ENCODE peak calls at places on chromosomes 6 and 20, in five cellular contexts. W is CD8-positive, alpha-beta T cell; F is body of pancreas; T is colonic mucosa; P is CD4-positive, alpha-beta memory T cell. D is an unnamed sample.

GRCh38 chr6:100452998-100453397 is 11.7 kb downstream of the SIM1 start:
- DNase-seq in W (no peak), F (no peak), T (no peak), P (no peak), D (no peak)

GRCh38 chr6:21914121-21914973 is 320.8 kb downstream of the SOX4 start:
- DNase-seq in W (no peak), F (peak; percentile 89), T (peak; percentile 57), P (no peak), D (peak; percentile 92)

GRCh38 chr6:117906905-117907599 is at the start of gene SLC35F1:
- DNase-seq in W (no peak), F (peak; percentile 74), T (no peak), P (peak; percentile 9), D (peak; percentile 77)

GRCh38 chr6:88220493-88220892 is 54.3 kb upstream of the CNR1 start:
- DNase-seq in W (no peak), F (no peak), T (no peak), P (no peak), D (no peak)

GRCh38 chr6:112029045-112029822 is 24.7 kb upstream of the CCN6 start:
- DNase-seq in W (peak; percentile 81), F (peak; percentile 79), T (peak; percentile 68), P (peak; percentile 50), D (peak; percentile 85)

GRCh38 chr6:100518588-100518987 is 53.9 kb upstream of the SIM1 start:
- DNase-seq in W (no peak), F (no peak), T (no peak), P (no peak), D (no peak)

GRCh38 chr6:100731411-100731810 is 149.7 kb downstream of the ASCC3 start:
- DNase-seq in W (no peak), F (no peak), T (no peak), P (no peak), D (no peak)

GRCh38 chr20:44731657-44732056 is 14.0 kb upstream of the KCNK15 start:
- DNase-seq in W (no peak), F (no peak), T (no peak), P (no peak), D (peak; percentile 78)

GRCh38 chr6:55445648-55446204 is 118.5 kb downstream of the GFRAL start:
- DNase-seq in W (no peak), F (no peak), T (no peak), P (no peak), D (no peak)

GRCh38 chr20:49396230-49396629 is 86.2 kb downstream of the KCNB1 start:
- DNase-seq in W (no peak), F (no peak), T (no peak), P (no peak), D (no peak)

GRCh38 chr6:6751615-6752014 is 163.1 kb downstream of the LY86 start:
- DNase-seq in W (no peak), F (no peak), T (peak; percentile 81), P (no peak), D (no peak)

GRCh38 chr6:40222354-40222753 is 288.1 kb upstream of the MOCS1 start:
- DNase-seq in W (no peak), F (no peak), T (no peak), P (no peak), D (no peak)

GRCh38 chr20:50415516-50416268 is 94.5 kb upstream of the PTPN1 start:
- DNase-seq in W (no peak), F (peak; percentile 100), T (peak; percentile 98), P (no peak), D (peak; percentile 99)

GRCh38 chr6:154247119-154247814 is 109.3 kb downstream of the IPCEF1 start:
- DNase-seq in W (no peak), F (no peak), T (no peak), P (peak; percentile 53), D (no peak)

GRCh38 chr20:9889270-9889981 is 50.5 kb upstream of the PAK5 start:
- DNase-seq in W (no peak), F (no peak), T (no peak), P (no peak), D (no peak)

GRCh38 chr6:41775293-41775882 is 4.3 kb downstream of the FRS3 start:
- DNase-seq in W (no peak), F (no peak), T (no peak), P (no peak), D (no peak)

GRCh38 chr20:4195499-4195898 is 180.1 kb upstream of the RNF24 start:
- DNase-seq in W (no peak), F (peak; percentile 16), T (no peak), P (no peak), D (no peak)

GRCh38 chr20:24746351-24746685 is 202.8 kb upstream of the CST7 start:
- DNase-seq in W (no peak), F (peak; percentile 80), T (peak; percentile 92), P (no peak), D (no peak)

GRCh38 chr6:73129653-73130443 is 95.4 kb downstream of the KHDC1L start:
- DNase-seq in W (peak; percentile 89), F (peak; percentile 89), T (peak; percentile 71), P (peak; percentile 72), D (peak; percentile 88)

GRCh38 chr6:163745566-163746400 is 331.3 kb downstream of the QKI start:
- DNase-seq in W (no peak), F (peak; percentile 23), T (no peak), P (no peak), D (no peak)

GRCh38 chr6:136117081-136117480 is 133.0 kb downstream of the MTFR2 start:
- DNase-seq in W (no peak), F (no peak), T (no peak), P (no peak), D (no peak)

GRCh38 chr20:36540551-36541211 is 638 bp upstream of the MYL9 start:
- DNase-seq in W (no peak), F (no peak), T (no peak), P (no peak), D (peak; percentile 82)

GRCh38 chr20:45924391-45925261 is 9.9 kb upstream of the PCIF1 start:
- DNase-seq in W (no peak), F (peak; percentile 25), T (peak; percentile 42), P (no peak), D (no peak)
- H3K4me3 ChIP-seq in W (no peak overlapping the region), F (no peak overlapping the region), T (no peak overlapping the region), P (no peak overlapping the region), D (no peak overlapping the region)

GRCh38 chr6:140663094-140663493 is 1288.6 kb upstream of the CITED2 start:
- DNase-seq in W (no peak), F (no peak), T (no peak), P (no peak), D (no peak)

GRCh38 chr6:140661691-140662090 is 1287.2 kb upstream of the CITED2 start:
- DNase-seq in W (no peak), F (no peak), T (no peak), P (no peak), D (no peak)

GRCh38 chr6:140663772-140664171 is 1289.3 kb upstream of the CITED2 start:
- DNase-seq in W (no peak), F (no peak), T (no peak), P (no peak), D (no peak)

GRCh38 chr6:140660295-140660694 is 1285.8 kb upstream of the CITED2 start:
- DNase-seq in W (no peak), F (no peak), T (no peak), P (no peak), D (no peak)
- H3K27ac ChIP-seq in W (no peak overlapping the region), F (no peak overlapping the region), T (no peak overlapping the region), P (no peak overlapping the region), D (no peak overlapping the region)

GRCh38 chr6:27593861-27594260 is 121.0 kb upstream of the ZNF184 start:
- DNase-seq in W (no peak), F (no peak), T (no peak), P (no peak), D (no peak)
- H3K27me3 ChIP-seq in W (peaks cover 31% of the 10 kb centered on the region), F (peaks cover 18% of the 10 kb centered on the region), T (peaks cover 28% of the 10 kb centered on the region), P (peaks cover 31% of the 10 kb centered on the region), D (peaks cover 7% of the 10 kb centered on the region)

GRCh38 chr20:2812189-2812588 is 2.6 kb upstream of the C20orf141 start:
- DNase-seq in W (no peak), F (no peak), T (no peak), P (no peak), D (no peak)
- H3K4me3 ChIP-seq in W (no peak overlapping the region), F (no peak overlapping the region), T (no peak overlapping the region), P (no peak overlapping the region), D (no peak overlapping the region)

GRCh38 chr20:57325632-57326356 is 3.8 kb upstream of the SPO11 start:
- DNase-seq in W (peak; percentile 25), F (no peak), T (peak; percentile 14), P (no peak), D (no peak)
- H3K27ac ChIP-seq in W (no peak overlapping the region), F (no peak overlapping the region), T (no peak overlapping the region), P (no peak overlapping the region), D (no peak overlapping the region)

GRCh38 chr20:54163402-54163801 is 10.4 kb downstream of the CYP24A1 start:
- DNase-seq in W (no peak), F (no peak), T (no peak), P (no peak), D (no peak)

GRCh38 chr20:54165014-54165413 is 8.8 kb downstream of the CYP24A1 start:
- DNase-seq in W (no peak), F (no peak), T (no peak), P (no peak), D (no peak)

GRCh38 chr20:54166987-54167662 is 6.7 kb downstream of the CYP24A1 start:
- DNase-seq in W (no peak), F (no peak), T (no peak), P (no peak), D (no peak)

GRCh38 chr20:54167909-54168872 is 5.6 kb downstream of the CYP24A1 start:
- DNase-seq in W (no peak), F (no peak), T (no peak), P (no peak), D (no peak)

DNA sequence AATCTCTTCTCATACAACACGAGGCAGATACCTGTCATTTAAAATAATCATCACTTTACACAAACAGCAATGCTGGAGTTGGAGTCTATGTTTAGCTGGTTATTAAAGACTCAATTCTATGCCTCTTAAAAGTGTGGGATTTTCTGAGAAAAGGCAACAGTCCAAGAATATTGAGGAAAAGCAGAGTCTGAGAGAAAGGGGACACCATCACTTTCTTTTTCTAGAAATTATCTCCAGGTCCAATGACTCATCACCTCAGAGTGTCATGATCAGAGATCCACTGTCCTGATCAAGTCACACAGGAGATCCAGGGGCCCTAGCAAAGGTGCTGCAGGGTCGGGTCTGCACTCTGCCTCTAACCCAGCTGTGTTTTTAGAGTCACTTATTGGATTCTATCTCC is 8.0 kb downstream of the CYP24A1 start:
- DNase-seq in W (no peak), F (no peak), T (no peak), P (no peak), D (no peak)
- H3K27me3 ChIP-seq in W (peaks cover 12% of the 10 kb centered on the region), F (peaks cover 4% of the 10 kb centered on the region), T (no peaks in the 10 kb centered on the region), P (peaks cover 17% of the 10 kb centered on the region), D (no peaks in the 10 kb centered on the region)

GRCh38 chr6:33201147-33201545 is 479 bp downstream of the SLC39A7 start:
- DNase-seq in W (no peak), F (peak; percentile 29), T (no peak), P (no peak), D (no peak)

GRCh38 chr6:33201935-33202334 is 1.3 kb downstream of the SLC39A7 start:
- DNase-seq in W (no peak), F (no peak), T (no peak), P (no peak), D (no peak)

GRCh38 chr6:33203443-33204164 is 851 bp upstream of the HSD17B8 start:
- DNase-seq in W (no peak), F (no peak), T (no peak), P (no peak), D (no peak)

GRCh38 chr6:33204165-33204414 is 365 bp upstream of the HSD17B8 start:
- DNase-seq in W (no peak), F (no peak), T (no peak), P (no peak), D (no peak)

GRCh38 chr6:33202799-33203198 is 1.7 kb upstream of the HSD17B8 start:
- DNase-seq in W (no peak), F (no peak), T (no peak), P (no peak), D (no peak)
- H3K4me3 ChIP-seq in W (no peak overlapping the region), F (no peak overlapping the region), T (no peak overlapping the region), P (no peak overlapping the region), D (no peak overlapping the region)